ENCODE peak calls at places on chromosomes 12 and 14, in six cellular contexts. O is NCI-H524, F is ovary, M is BJ, C is PC-3, R is GM20000. B is an unnamed sample.

GRCh38 chr12:1350055-1350933 is 244.1 kb downstream of the FBXL14 start:
- DNase-seq in O (no peak), F (no peak), M (peak), C (peak), R (no peak), B (peak)

GRCh38 chr12:115599251-115599811 is 678.2 kb downstream of the MED13L start:
- DNase-seq in O (no peak), F (no peak), M (no peak), C (no peak), R (no peak), B (no peak)

GRCh38 chr12:93368766-93369165 is 9.0 kb upstream of the NUDT4 start:
- DNase-seq in O (no peak), F (no peak), M (no peak), C (no peak), R (no peak), B (no peak)

GRCh38 chr12:15428632-15429031 is 106.3 kb downstream of the PTPRO start:
- DNase-seq in O (no peak), F (no peak), M (no peak), C (no peak), R (no peak), B (no peak)

GRCh38 chr12:124916370-124917134 is 2.1 kb upstream of the UBC start:
- DNase-seq in O (no peak), F (peak), M (peak), C (peak), R (no peak), B (peak)

GRCh38 chr14:104448321-104448720 is 131.2 kb upstream of the C14orf180 start:
- DNase-seq in O (no peak), F (no peak), M (no peak), C (no peak), R (no peak), B (no peak)

GRCh38 chr12:93772003-93772402 is 94.8 kb downstream of the CRADD start:
- DNase-seq in O (no peak), F (no peak), M (no peak), C (no peak), R (no peak), B (no peak)

GRCh38 chr14:104755621-104756020 is 2.7 kb downstream of the SIVA1 start:
- DNase-seq in O (no peak), F (no peak), M (no peak), C (no peak), R (no peak), B (no peak)

GRCh38 chr12:103855036-103855712 is 14.1 kb upstream of the NT5DC3 start:
- DNase-seq in O (no peak), F (no peak), M (no peak), C (peak), R (no peak), B (no peak)

GRCh38 chr12:119913931-119914330 is 36.8 kb upstream of the CIT start:
- DNase-seq in O (no peak), F (no peak), M (no peak), C (no peak), R (no peak), B (no peak)

GRCh38 chr12:53782093-53782703 is 30.4 kb upstream of the CISTR start:
- DNase-seq in O (no peak), F (no peak), M (no peak), C (no peak), R (no peak), B (no peak)

GRCh38 chr14:27750096-27750495 is 1016.5 kb upstream of the FOXG1 start:
- DNase-seq in O (no peak), F (no peak), M (no peak), C (no peak), R (no peak), B (no peak)

GRCh38 chr12:90036641-90037040 is 328.0 kb upstream of the ATP2B1 start:
- DNase-seq in O (no peak), F (no peak), M (no peak), C (peak), R (no peak), B (peak)

GRCh38 chr14:100673085-100673806 is 53.4 kb upstream of the DLK1 start:
- DNase-seq in O (peak), F (no peak), M (no peak), C (peak), R (no peak), B (no peak)

GRCh38 chr12:117408161-117408791 is 46.9 kb upstream of the NOS1 start:
- DNase-seq in O (no peak), F (no peak), M (peak), C (peak), R (no peak), B (no peak)